ENCODE peak calls at places on chromosomes 11 and 22, in five cellular contexts. One of them, this sample, is unnamed.

GRCh38 chr11:1072116-1072820 is 2.4 kb upstream of the MUC2 start:
- DNase-seq in HFF-Myc: peak; percentile 26
- DNase-seq in stimulated activated CD8-positive, alpha-beta memory T cell treated with anti-CD3 and anti-CD28 coated beads, Interleukin-7, amount 100 ng/mL, for 1 hour: no peak
- DNase-seq in NCI-H510A treated with DMSO at 0.1 percent for 48 hours: no peak
- DNase-seq in NCI-H460: no peak
- DNase-seq in this sample: no peak

GRCh38 chr11:133399294-133399693 is 133.0 kb downstream of the OPCML start:
- DNase-seq in HFF-Myc: no peak
- DNase-seq in stimulated activated CD8-positive, alpha-beta memory T cell treated with anti-CD3 and anti-CD28 coated beads, Interleukin-7, amount 100 ng/mL, for 1 hour: no peak
- DNase-seq in NCI-H510A treated with DMSO at 0.1 percent for 48 hours: no peak
- DNase-seq in NCI-H460: no peak
- DNase-seq in this sample: no peak

GRCh38 chr22:24090581-24090980 is 79.5 kb downstream of the CABIN1 start:
- DNase-seq in HFF-Myc: no peak
- DNase-seq in stimulated activated CD8-positive, alpha-beta memory T cell treated with anti-CD3 and anti-CD28 coated beads, Interleukin-7, amount 100 ng/mL, for 1 hour: no peak
- DNase-seq in NCI-H510A treated with DMSO at 0.1 percent for 48 hours: no peak
- DNase-seq in NCI-H460: no peak
- DNase-seq in this sample: no peak

GRCh38 chr11:46519351-46519750 is 74.5 kb downstream of the AMBRA1 start:
- DNase-seq in HFF-Myc: no peak
- DNase-seq in stimulated activated CD8-positive, alpha-beta memory T cell treated with anti-CD3 and anti-CD28 coated beads, Interleukin-7, amount 100 ng/mL, for 1 hour: no peak
- DNase-seq in NCI-H510A treated with DMSO at 0.1 percent for 48 hours: no peak
- DNase-seq in NCI-H460: no peak
- DNase-seq in this sample: no peak

GRCh38 chr11:7531011-7531410 is 17.2 kb downstream of the PPFIBP2 start:
- DNase-seq in HFF-Myc: no peak
- DNase-seq in stimulated activated CD8-positive, alpha-beta memory T cell treated with anti-CD3 and anti-CD28 coated beads, Interleukin-7, amount 100 ng/mL, for 1 hour: no peak
- DNase-seq in NCI-H510A treated with DMSO at 0.1 percent for 48 hours: no peak
- DNase-seq in NCI-H460: no peak
- DNase-seq in this sample: no peak

GRCh38 chr11:23404225-23405160 is 544.2 kb upstream of the CCDC179 start:
- DNase-seq in HFF-Myc: no peak
- DNase-seq in stimulated activated CD8-positive, alpha-beta memory T cell treated with anti-CD3 and anti-CD28 coated beads, Interleukin-7, amount 100 ng/mL, for 1 hour: no peak
- DNase-seq in NCI-H510A treated with DMSO at 0.1 percent for 48 hours: no peak
- DNase-seq in NCI-H460: no peak
- DNase-seq in this sample: no peak

GRCh38 chr22:12601870-12602779 is 2925.9 kb upstream of the OR11H1 start:
- DNase-seq in HFF-Myc: no peak
- DNase-seq in stimulated activated CD8-positive, alpha-beta memory T cell treated with anti-CD3 and anti-CD28 coated beads, Interleukin-7, amount 100 ng/mL, for 1 hour: no peak
- DNase-seq in NCI-H510A treated with DMSO at 0.1 percent for 48 hours: no peak
- DNase-seq in NCI-H460: no peak
- DNase-seq in this sample: no peak

GRCh38 chr11:3834349-3835099 is 6.2 kb downstream of the RHOG start:
- DNase-seq in HFF-Myc: no peak
- DNase-seq in stimulated activated CD8-positive, alpha-beta memory T cell treated with anti-CD3 and anti-CD28 coated beads, Interleukin-7, amount 100 ng/mL, for 1 hour: no peak
- DNase-seq in NCI-H510A treated with DMSO at 0.1 percent for 48 hours: no peak
- DNase-seq in NCI-H460: no peak
- DNase-seq in this sample: peak; percentile 98

GRCh38 chr11:121613724-121614123 is 161.0 kb upstream of the SORL1-AS1 start:
- DNase-seq in HFF-Myc: no peak
- DNase-seq in stimulated activated CD8-positive, alpha-beta memory T cell treated with anti-CD3 and anti-CD28 coated beads, Interleukin-7, amount 100 ng/mL, for 1 hour: no peak
- DNase-seq in NCI-H510A treated with DMSO at 0.1 percent for 48 hours: no peak
- DNase-seq in NCI-H460: no peak
- DNase-seq in this sample: no peak

GRCh38 chr11:121340010-121340580 is 47.5 kb downstream of the SC5D start:
- DNase-seq in HFF-Myc: no peak
- DNase-seq in stimulated activated CD8-positive, alpha-beta memory T cell treated with anti-CD3 and anti-CD28 coated beads, Interleukin-7, amount 100 ng/mL, for 1 hour: no peak
- DNase-seq in NCI-H510A treated with DMSO at 0.1 percent for 48 hours: no peak
- DNase-seq in NCI-H460: no peak
- DNase-seq in this sample: no peak

GRCh38 chr22:25898707-25899365 is 156.8 kb downstream of the MYO18B start:
- DNase-seq in HFF-Myc: no peak
- DNase-seq in stimulated activated CD8-positive, alpha-beta memory T cell treated with anti-CD3 and anti-CD28 coated beads, Interleukin-7, amount 100 ng/mL, for 1 hour: no peak
- DNase-seq in NCI-H510A treated with DMSO at 0.1 percent for 48 hours: no peak
- DNase-seq in NCI-H460: no peak
- DNase-seq in this sample: peak; percentile 5

GRCh38 chr11:27215471-27216267 is 147.3 kb downstream of the CCDC34 start:
- DNase-seq in HFF-Myc: no peak
- DNase-seq in stimulated activated CD8-positive, alpha-beta memory T cell treated with anti-CD3 and anti-CD28 coated beads, Interleukin-7, amount 100 ng/mL, for 1 hour: no peak
- DNase-seq in NCI-H510A treated with DMSO at 0.1 percent for 48 hours: peak; percentile 36
- DNase-seq in NCI-H460: no peak
- DNase-seq in this sample: no peak

GRCh38 chr22:30866216-30866615 is 102.4 kb downstream of the MORC2 start:
- DNase-seq in HFF-Myc: no peak
- DNase-seq in stimulated activated CD8-positive, alpha-beta memory T cell treated with anti-CD3 and anti-CD28 coated beads, Interleukin-7, amount 100 ng/mL, for 1 hour: no peak
- DNase-seq in NCI-H510A treated with DMSO at 0.1 percent for 48 hours: no peak
- DNase-seq in NCI-H460: no peak
- DNase-seq in this sample: no peak

GRCh38 chr11:79170289-79170688 is 270.5 kb downstream of the TENM4 start:
- DNase-seq in HFF-Myc: no peak
- DNase-seq in stimulated activated CD8-positive, alpha-beta memory T cell treated with anti-CD3 and anti-CD28 coated beads, Interleukin-7, amount 100 ng/mL, for 1 hour: no peak
- DNase-seq in NCI-H510A treated with DMSO at 0.1 percent for 48 hours: no peak
- DNase-seq in NCI-H460: no peak
- DNase-seq in this sample: no peak

GRCh38 chr11:20762112-20762511 is 92.7 kb downstream of the NELL1 start:
- DNase-seq in HFF-Myc: no peak
- DNase-seq in stimulated activated CD8-positive, alpha-beta memory T cell treated with anti-CD3 and anti-CD28 coated beads, Interleukin-7, amount 100 ng/mL, for 1 hour: no peak
- DNase-seq in NCI-H510A treated with DMSO at 0.1 percent for 48 hours: peak; percentile 76
- DNase-seq in NCI-H460: no peak
- DNase-seq in this sample: no peak

GRCh38 chr11:10770626-10771254 is 19.7 kb downstream of the CTR9 start:
- DNase-seq in HFF-Myc: peak; percentile 19
- DNase-seq in stimulated activated CD8-positive, alpha-beta memory T cell treated with anti-CD3 and anti-CD28 coated beads, Interleukin-7, amount 100 ng/mL, for 1 hour: no peak
- DNase-seq in NCI-H510A treated with DMSO at 0.1 percent for 48 hours: peak; percentile 26
- DNase-seq in NCI-H460: peak; percentile 28
- DNase-seq in this sample: no peak